ENCODE peak calls at places on chromosomes 5 and 9, in seven cellular contexts. One of them, this sample, is unnamed.

GRCh38 chr5:179906795-179907569 is 715 bp downstream of the TBC1D9B start:
- DNase-seq in fibroblast of the aortic adventitia: peak; percentile 11
- DNase-seq in GM23248: peak; percentile 60
- DNase-seq in lower leg skin: no peak
- DNase-seq in Peyer's patch: peak; percentile 22
- DNase-seq in A549: no peak
- DNase-seq in mesendoderm: no peak
- DNase-seq in this sample: peak; percentile 74

GRCh38 chr9:122252796-122253195 is 11.8 kb downstream of the RBM18 start:
- DNase-seq in fibroblast of the aortic adventitia: no peak
- DNase-seq in GM23248: no peak
- DNase-seq in lower leg skin: no peak
- DNase-seq in Peyer's patch: no peak
- DNase-seq in A549: no peak
- DNase-seq in mesendoderm: peak; percentile 20
- DNase-seq in this sample: no peak

GRCh38 chr5:134252671-134253070 is 26.8 kb upstream of the PPP2CA start:
- DNase-seq in fibroblast of the aortic adventitia: peak; percentile 80
- DNase-seq in GM23248: peak; percentile 95
- DNase-seq in lower leg skin: no peak
- DNase-seq in Peyer's patch: no peak
- DNase-seq in A549: peak; percentile 75
- DNase-seq in mesendoderm: no peak
- DNase-seq in this sample: no peak

GRCh38 chr5:123098767-123099513 is 9.9 kb downstream of the PRDM6 start:
- DNase-seq in fibroblast of the aortic adventitia: peak; percentile 88
- DNase-seq in GM23248: no peak
- DNase-seq in lower leg skin: no peak
- DNase-seq in Peyer's patch: no peak
- DNase-seq in A549: peak; percentile 8
- DNase-seq in mesendoderm: peak; percentile 18
- DNase-seq in this sample: peak; percentile 46

GRCh38 chr5:158812381-158812780 is 287.3 kb downstream of the EBF1 start:
- DNase-seq in fibroblast of the aortic adventitia: no peak
- DNase-seq in GM23248: no peak
- DNase-seq in lower leg skin: no peak
- DNase-seq in Peyer's patch: peak; percentile 89
- DNase-seq in A549: no peak
- DNase-seq in mesendoderm: peak; percentile 5
- DNase-seq in this sample: peak; percentile 54

GRCh38 chr5:32709789-32710334 is 1.3 kb upstream of the NPR3 start:
- DNase-seq in fibroblast of the aortic adventitia: peak; percentile 89
- DNase-seq in GM23248: peak; percentile 91
- DNase-seq in lower leg skin: no peak
- DNase-seq in Peyer's patch: no peak
- DNase-seq in A549: peak; percentile 86
- DNase-seq in mesendoderm: peak; percentile 81
- DNase-seq in this sample: peak; percentile 61

GRCh38 chr9:29312327-29312726 is 1739.0 kb upstream of the C9orf72 start:
- DNase-seq in fibroblast of the aortic adventitia: no peak
- DNase-seq in GM23248: no peak
- DNase-seq in lower leg skin: no peak
- DNase-seq in Peyer's patch: no peak
- DNase-seq in A549: no peak
- DNase-seq in mesendoderm: no peak
- DNase-seq in this sample: no peak

GRCh38 chr9:90287567-90288274 is 354.9 kb downstream of the DIRAS2 start:
- DNase-seq in fibroblast of the aortic adventitia: no peak
- DNase-seq in GM23248: no peak
- DNase-seq in lower leg skin: no peak
- DNase-seq in Peyer's patch: no peak
- DNase-seq in A549: no peak
- DNase-seq in mesendoderm: peak; percentile 13
- DNase-seq in this sample: no peak

GRCh38 chr9:27126682-27127081 is 17.7 kb downstream of the TEK start:
- DNase-seq in fibroblast of the aortic adventitia: peak; percentile 41
- DNase-seq in GM23248: no peak
- DNase-seq in lower leg skin: no peak
- DNase-seq in Peyer's patch: no peak
- DNase-seq in A549: no peak
- DNase-seq in mesendoderm: no peak
- DNase-seq in this sample: no peak

GRCh38 chr9:22216730-22217160 is 207.6 kb upstream of the CDKN2B start:
- DNase-seq in fibroblast of the aortic adventitia: peak; percentile 70
- DNase-seq in GM23248: peak; percentile 84
- DNase-seq in lower leg skin: no peak
- DNase-seq in Peyer's patch: no peak
- DNase-seq in A549: no peak
- DNase-seq in mesendoderm: no peak
- DNase-seq in this sample: no peak

GRCh38 chr9:19173598-19174125 is 46.4 kb upstream of the PLIN2 start:
- DNase-seq in fibroblast of the aortic adventitia: no peak
- DNase-seq in GM23248: no peak
- DNase-seq in lower leg skin: no peak
- DNase-seq in Peyer's patch: no peak
- DNase-seq in A549: no peak
- DNase-seq in mesendoderm: no peak
- DNase-seq in this sample: no peak

GRCh38 chr5:74672215-74672877 is 12.7 kb upstream of the HEXB start:
- DNase-seq in fibroblast of the aortic adventitia: no peak
- DNase-seq in GM23248: no peak
- DNase-seq in lower leg skin: no peak
- DNase-seq in Peyer's patch: no peak
- DNase-seq in A549: no peak
- DNase-seq in mesendoderm: no peak
- DNase-seq in this sample: no peak

GRCh38 chr9:96126321-96126881 is 175.6 kb downstream of the HSD17B3 start:
- DNase-seq in fibroblast of the aortic adventitia: no peak
- DNase-seq in GM23248: no peak
- DNase-seq in lower leg skin: no peak
- DNase-seq in Peyer's patch: no peak
- DNase-seq in A549: no peak
- DNase-seq in mesendoderm: no peak
- DNase-seq in this sample: no peak

GRCh38 chr9:132670816-132671371 is 630 bp downstream of the GTF3C4 start:
- DNase-seq in fibroblast of the aortic adventitia: peak; percentile 16
- DNase-seq in GM23248: peak; percentile 65
- DNase-seq in lower leg skin: no peak
- DNase-seq in Peyer's patch: peak; percentile 16
- DNase-seq in A549: peak; percentile 26
- DNase-seq in mesendoderm: peak; percentile 72
- DNase-seq in this sample: peak; percentile 23

GRCh38 chr5:32390819-32391591 is 53.5 kb downstream of the ZFR start:
- DNase-seq in fibroblast of the aortic adventitia: peak; percentile 94
- DNase-seq in GM23248: peak; percentile 92
- DNase-seq in lower leg skin: no peak
- DNase-seq in Peyer's patch: no peak
- DNase-seq in A549: peak; percentile 56
- DNase-seq in mesendoderm: no peak
- DNase-seq in this sample: no peak

GRCh38 chr5:32964246-32964645 is 253.1 kb downstream of the NPR3 start:
- DNase-seq in fibroblast of the aortic adventitia: peak; percentile 30
- DNase-seq in GM23248: no peak
- DNase-seq in lower leg skin: no peak
- DNase-seq in Peyer's patch: no peak
- DNase-seq in A549: no peak
- DNase-seq in mesendoderm: peak; percentile 95
- DNase-seq in this sample: no peak

GRCh38 chr5:856531-857425 is 6.0 kb upstream of the ZDHHC11 start:
- DNase-seq in fibroblast of the aortic adventitia: no peak
- DNase-seq in GM23248: no peak
- DNase-seq in lower leg skin: no peak
- DNase-seq in Peyer's patch: no peak
- DNase-seq in A549: no peak
- DNase-seq in mesendoderm: peak; percentile 11
- DNase-seq in this sample: peak; percentile 23

GRCh38 chr5:171858303-171858702 is 72.7 kb downstream of the SMIM23 start:
- DNase-seq in fibroblast of the aortic adventitia: no peak
- DNase-seq in GM23248: peak; percentile 22
- DNase-seq in lower leg skin: no peak
- DNase-seq in Peyer's patch: no peak
- DNase-seq in A549: peak; percentile 48
- DNase-seq in mesendoderm: peak; percentile 63
- DNase-seq in this sample: no peak

GRCh38 chr5:135602882-135603721 is 24.3 kb upstream of the CXCL14 start:
- DNase-seq in fibroblast of the aortic adventitia: no peak
- DNase-seq in GM23248: no peak
- DNase-seq in lower leg skin: peak; percentile 82
- DNase-seq in Peyer's patch: no peak
- DNase-seq in A549: no peak
- DNase-seq in mesendoderm: peak; percentile 78
- DNase-seq in this sample: no peak

GRCh38 chr5:157059891-157060290 is 975 bp upstream of the HAVCR1 start:
- DNase-seq in fibroblast of the aortic adventitia: no peak
- DNase-seq in GM23248: peak; percentile 60
- DNase-seq in lower leg skin: no peak
- DNase-seq in Peyer's patch: no peak
- DNase-seq in A549: peak; percentile 85
- DNase-seq in mesendoderm: no peak
- DNase-seq in this sample: no peak

GRCh38 chr5:45694255-45694834 is 1.8 kb downstream of the HCN1 start:
- DNase-seq in fibroblast of the aortic adventitia: no peak
- DNase-seq in GM23248: peak; percentile 31
- DNase-seq in lower leg skin: no peak
- DNase-seq in Peyer's patch: no peak
- DNase-seq in A549: no peak
- DNase-seq in mesendoderm: no peak
- DNase-seq in this sample: no peak
- H3K4me3 ChIP-seq in fibroblast of the aortic adventitia: no peak overlapping the region
- H3K4me3 ChIP-seq in GM23248: no peak overlapping the region
- H3K4me3 ChIP-seq in lower leg skin: no peak overlapping the region
- H3K4me3 ChIP-seq in Peyer's patch: no peak overlapping the region
- H3K4me3 ChIP-seq in A549: no peak overlapping the region
- H3K4me3 ChIP-seq in mesendoderm: no peak overlapping the region
- H3K4me3 ChIP-seq in this sample: peak overlapping the region; percentile 67

DNA sequence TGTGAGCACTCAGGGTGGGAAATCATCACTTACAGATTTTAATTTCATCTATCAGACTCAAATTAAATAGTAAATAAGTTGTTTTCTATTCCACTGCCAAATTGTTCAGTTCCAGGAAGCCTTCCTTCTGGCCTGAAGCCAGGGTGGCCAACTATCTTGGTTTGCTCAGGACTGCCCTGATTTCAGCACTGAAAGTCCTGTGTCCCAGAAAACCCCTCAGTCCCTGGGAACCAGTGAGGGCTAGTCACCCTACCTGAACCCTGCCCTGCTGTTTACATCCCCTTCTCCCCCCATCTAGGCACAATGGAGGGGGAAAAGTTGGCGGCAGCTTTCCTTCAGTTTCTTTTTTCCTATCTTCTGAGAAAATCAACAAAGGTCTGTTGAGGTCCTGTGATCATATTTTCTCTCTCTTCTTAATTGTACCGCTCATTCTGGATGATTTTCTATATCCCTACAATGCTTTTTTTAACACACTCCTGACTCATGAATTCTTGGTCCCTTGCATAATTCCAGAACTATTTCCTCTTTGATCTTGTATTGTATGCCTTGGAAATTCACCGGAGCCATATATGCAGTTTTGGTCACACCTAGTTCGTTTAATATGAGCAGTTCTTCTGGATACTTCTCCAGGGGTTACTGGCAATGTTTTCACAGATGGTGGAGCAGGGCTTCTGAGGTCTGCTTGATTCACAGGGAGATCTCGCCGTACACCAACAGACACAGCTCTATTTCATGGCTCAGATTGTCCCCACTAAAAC is 103.8 kb downstream of the MAP1B start:
- DNase-seq in fibroblast of the aortic adventitia: peak; percentile 88
- DNase-seq in GM23248: peak; percentile 87
- DNase-seq in lower leg skin: no peak
- DNase-seq in Peyer's patch: no peak
- DNase-seq in A549: peak; percentile 39
- DNase-seq in mesendoderm: no peak
- DNase-seq in this sample: peak; percentile 39
- H3K4me3 ChIP-seq in fibroblast of the aortic adventitia: peak overlapping the region; percentile 15
- H3K4me3 ChIP-seq in GM23248: peak overlapping the region; percentile 56
- H3K4me3 ChIP-seq in lower leg skin: no peak overlapping the region
- H3K4me3 ChIP-seq in Peyer's patch: no peak overlapping the region
- H3K4me3 ChIP-seq in A549: no peak overlapping the region
- H3K4me3 ChIP-seq in mesendoderm: no peak overlapping the region
- H3K4me3 ChIP-seq in this sample: no peak overlapping the region

DNA sequence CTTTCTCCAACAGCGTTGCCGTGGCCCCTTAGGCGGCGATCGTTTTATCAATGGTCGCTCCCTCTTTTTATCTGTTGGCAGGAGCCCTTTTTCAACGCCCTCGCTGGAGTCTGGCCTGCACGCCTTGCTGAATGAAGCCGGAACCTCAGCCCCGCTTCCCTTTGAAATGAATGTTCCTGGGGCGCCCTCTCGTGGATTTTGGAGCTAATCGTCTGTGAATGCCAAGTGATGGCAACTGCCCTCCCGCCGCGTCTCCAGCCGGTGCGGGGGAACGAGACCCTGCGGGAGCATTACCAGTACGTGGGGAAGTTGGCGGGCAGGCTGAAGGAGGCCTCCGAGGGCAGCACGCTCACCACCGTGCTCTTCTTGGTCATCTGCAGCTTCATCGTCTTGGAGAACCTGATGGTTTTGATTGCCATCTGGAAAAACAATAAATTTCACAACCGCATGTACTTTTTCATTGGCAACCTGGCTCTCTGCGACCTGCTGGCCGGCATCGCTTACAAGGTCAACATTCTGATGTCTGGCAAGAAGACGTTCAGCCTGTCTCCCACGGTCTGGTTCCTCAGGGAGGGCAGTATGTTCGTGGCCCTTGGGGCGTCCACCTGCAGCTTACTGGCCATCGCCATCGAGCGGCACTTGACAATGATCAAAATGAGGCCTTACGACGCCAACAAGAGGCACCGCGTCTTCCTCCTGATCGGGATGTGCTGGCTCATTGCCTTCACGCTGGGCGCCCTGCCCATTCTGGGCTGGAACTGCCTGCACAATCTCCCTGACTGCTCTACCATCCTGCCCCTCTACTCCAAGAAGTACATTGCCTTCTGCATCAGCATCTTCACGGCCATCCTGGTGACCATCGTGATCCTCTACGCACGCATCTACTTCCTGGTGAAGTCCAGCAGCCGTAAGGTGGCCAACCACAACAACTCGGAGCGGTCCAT is 10.0 kb downstream of the S1PR3 start:
- DNase-seq in fibroblast of the aortic adventitia: peak; percentile 92
- DNase-seq in GM23248: peak; percentile 94
- DNase-seq in lower leg skin: peak; percentile 97
- DNase-seq in Peyer's patch: peak; percentile 60
- DNase-seq in A549: peak; percentile 81
- DNase-seq in mesendoderm: peak; percentile 93
- DNase-seq in this sample: peak; percentile 86
- H3K4me3 ChIP-seq in fibroblast of the aortic adventitia: no peak overlapping the region
- H3K4me3 ChIP-seq in GM23248: peak overlapping the region; percentile 60
- H3K4me3 ChIP-seq in lower leg skin: no peak overlapping the region
- H3K4me3 ChIP-seq in Peyer's patch: no peak overlapping the region
- H3K4me3 ChIP-seq in A549: no peak overlapping the region
- H3K4me3 ChIP-seq in mesendoderm: no peak overlapping the region
- H3K4me3 ChIP-seq in this sample: no peak overlapping the region

DNA sequence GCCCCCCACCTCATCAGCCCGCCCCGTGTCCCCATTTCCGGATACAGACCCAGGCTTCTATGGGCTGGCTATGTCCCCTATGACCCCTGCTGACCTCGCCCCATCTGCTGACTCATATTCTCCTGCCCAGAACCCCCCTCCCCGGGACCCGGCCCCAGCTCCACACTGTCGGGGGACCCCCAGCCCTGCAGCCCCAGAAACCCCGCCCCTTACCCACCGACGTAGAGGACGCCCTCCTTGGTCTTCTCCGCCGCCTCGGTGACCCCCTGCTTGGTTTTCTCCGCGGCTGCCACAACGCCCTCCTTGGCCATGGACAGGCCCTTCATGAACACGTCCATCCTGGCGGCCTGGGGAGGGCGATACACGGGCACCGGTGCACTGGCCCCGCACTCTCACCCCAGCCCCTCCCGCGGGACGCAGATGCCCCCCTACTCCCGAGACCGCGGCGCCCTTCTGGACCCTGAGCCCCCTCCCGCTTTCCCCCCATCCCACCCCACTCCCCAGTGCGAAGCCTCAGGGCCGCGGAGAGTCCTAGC is 949 bp downstream of the SNCB start:
- DNase-seq in fibroblast of the aortic adventitia: no peak
- DNase-seq in GM23248: no peak
- DNase-seq in lower leg skin: no peak
- DNase-seq in Peyer's patch: no peak
- DNase-seq in A549: no peak
- DNase-seq in mesendoderm: no peak
- DNase-seq in this sample: no peak
- H3K4me3 ChIP-seq in fibroblast of the aortic adventitia: no peak overlapping the region
- H3K4me3 ChIP-seq in GM23248: no peak overlapping the region
- H3K4me3 ChIP-seq in lower leg skin: no peak overlapping the region
- H3K4me3 ChIP-seq in Peyer's patch: peak overlapping the region; percentile 53
- H3K4me3 ChIP-seq in A549: peak overlapping the region; percentile 53
- H3K4me3 ChIP-seq in mesendoderm: no peak overlapping the region
- H3K4me3 ChIP-seq in this sample: peak overlapping the region; percentile 61

This sample was measured in psoas muscle.